ENCODE peak calls at places on chromosomes 13 and 19, in ten cellular contexts. E is nucleus accumbens; R is hypothalamus; M is ELR; Y is Daoy; V is Right ventricle myocardium inferior; D is activated CD4-positive, alpha-beta T cell treated with anti-CD3 and anti-CD28 coated beads for 48 hours; T is adrenal gland; P is ACHN; K is ecto neural progenitor cell. W is an unnamed sample.

GRCh38 chr13:102872531-102872930 is 26.7 kb downstream of the ERCC5 start:
- DNase-seq in E (no peak), R (no peak), M (no peak), Y (no peak), V (no peak), D (no peak), T (no peak), P (no peak), K (no peak), W (no peak)

GRCh38 chr13:98050041-98050466 is 92.8 kb upstream of the FARP1 start:
- DNase-seq in E (no peak), R (no peak), M (peak; percentile 59), Y (peak; percentile 44), V (no peak), D (no peak), T (no peak), P (peak; percentile 35), K (no peak), W (no peak)

GRCh38 chr19:6947745-6948144 is 60.4 kb downstream of the ADGRE1 start:
- DNase-seq in E (no peak), R (no peak), M (peak; percentile 77), Y (peak; percentile 97), V (no peak), D (peak; percentile 74), T (no peak), P (peak; percentile 58), K (no peak), W (no peak)

GRCh38 chr13:94114166-94114565 is 365.3 kb downstream of the DCT start:
- DNase-seq in E (no peak), R (no peak), M (no peak), Y (no peak), V (no peak), D (no peak), T (no peak), P (no peak), K (no peak), W (no peak)

GRCh38 chr13:106491928-106492327 is 43.5 kb downstream of the EFNB2 start:
- DNase-seq in E (peak; percentile 84), R (no peak), M (no peak), Y (no peak), V (no peak), D (no peak), T (no peak), P (no peak), K (no peak), W (no peak)

GRCh38 chr13:42056585-42056984 is 8.1 kb downstream of the DGKH start:
- DNase-seq in E (no peak), R (no peak), M (no peak), Y (no peak), V (no peak), D (no peak), T (no peak), P (no peak), K (no peak), W (no peak)

GRCh38 chr13:112248909-112249592 is 127.1 kb upstream of the SPACA7 start:
- DNase-seq in E (no peak), R (no peak), M (no peak), Y (no peak), V (no peak), D (no peak), T (no peak), P (no peak), K (peak; percentile 44), W (no peak)

GRCh38 chr19:10701955-10702307 is 692 bp downstream of the QTRT1 start:
- DNase-seq in E (peak; percentile 37), R (no peak), M (peak; percentile 39), Y (no peak), V (no peak), D (no peak), T (no peak), P (no peak), K (peak; percentile 78), W (no peak)

GRCh38 chr19:1455336-1456120 is 5.6 kb downstream of the APC2 start:
- DNase-seq in E (peak; percentile 10), R (no peak), M (peak; percentile 76), Y (peak; percentile 72), V (no peak), D (peak; percentile 87), T (peak; percentile 67), P (peak; percentile 38), K (peak; percentile 88), W (no peak)

GRCh38 chr19:1567116-1567847 is 843 bp downstream of the MEX3D start:
- DNase-seq in E (no peak), R (peak; percentile 48), M (peak; percentile 57), Y (peak; percentile 51), V (no peak), D (no peak), T (no peak), P (peak; percentile 40), K (peak; percentile 55), W (no peak)

GRCh38 chr19:35748106-35749020 is at the start of gene LIN37:
- DNase-seq in E (peak; percentile 99), R (peak; percentile 91), M (peak; percentile 99), Y (peak; percentile 99), V (peak; percentile 100), D (peak; percentile 99), T (peak; percentile 100), P (peak; percentile 98), K (peak; percentile 99), W (peak; percentile 98)

GRCh38 chr19:10896851-10897526 is 25.6 kb downstream of the CARM1 start:
- DNase-seq in E (no peak), R (no peak), M (no peak), Y (no peak), V (no peak), D (no peak), T (no peak), P (no peak), K (no peak), W (no peak)

GRCh38 chr13:28375250-28375930 is 119.5 kb downstream of the FLT1 start:
- DNase-seq in E (no peak), R (no peak), M (no peak), Y (no peak), V (no peak), D (no peak), T (no peak), P (no peak), K (no peak), W (no peak)

GRCh38 chr13:29607465-29607864 is 12.0 kb upstream of the SLC7A1 start:
- DNase-seq in E (no peak), R (no peak), M (peak; percentile 51), Y (no peak), V (no peak), D (no peak), T (no peak), P (no peak), K (no peak), W (no peak)

GRCh38 chr19:11375143-11375948 is 880 bp downstream of the SWSAP1 start:
- DNase-seq in E (peak; percentile 33), R (no peak), M (no peak), Y (no peak), V (no peak), D (peak; percentile 82), T (peak; percentile 71), P (peak; percentile 47), K (peak; percentile 64), W (no peak)

GRCh38 chr13:48094404-48094780 is 512 bp downstream of the MED4 start:
- DNase-seq in E (no peak), R (no peak), M (peak; percentile 28), Y (no peak), V (no peak), D (no peak), T (peak; percentile 20), P (peak; percentile 5), K (no peak), W (no peak)

GRCh38 chr19:28691683-28692082 is 521.3 kb downstream of the UQCRFS1 start:
- DNase-seq in E (no peak), R (no peak), M (no peak), Y (no peak), V (no peak), D (no peak), T (no peak), P (no peak), K (no peak), W (no peak)

W was measured in chondrocyte.